ENCODE peak calls at places on chromosomes 1 and 21, in four cellular contexts. I is upper lobe of left lung, O is fibroblast of lung, M is A549. X is an unnamed sample.

GRCh38 chr1:51313961-51314777 is 16.2 kb downstream of the TTC39A start:
- DNase-seq in O (peak; percentile 77), M (peak; percentile 32), I (no peak), X (peak; percentile 93)

GRCh38 chr1:22363403-22364325 is 88.0 kb upstream of the ZBTB40 start:
- DNase-seq in O (no peak), M (no peak), I (no peak), X (no peak)

GRCh38 chr1:212366901-212367300 is 47.8 kb downstream of the PACC1 start:
- DNase-seq in I (no peak), O (peak; percentile 50), M (no peak), X (no peak)

GRCh38 chr21:39078322-39079065 is 104.8 kb downstream of the PSMG1 start:
- DNase-seq in O (peak; percentile 26), I (no peak), M (no peak), X (no peak)

GRCh38 chr1:68321084-68321685 is 88.9 kb upstream of the WLS start:
- DNase-seq in O (peak; percentile 72), I (peak; percentile 83), M (peak; percentile 55), X (no peak)

GRCh38 chr1:221777434-221778072 is 35.7 kb upstream of the DUSP10 start:
- DNase-seq in O (no peak), I (no peak), M (no peak), X (no peak)

GRCh38 chr1:3885611-3886010 is 14.5 kb downstream of the C1orf174 start:
- DNase-seq in M (no peak), I (no peak), O (no peak), X (no peak)

GRCh38 chr1:69312055-69312732 is 255.5 kb upstream of the LRRC7 start:
- DNase-seq in I (no peak), O (no peak), M (no peak), X (no peak)

GRCh38 chr1:220950576-220950975 is 71.3 kb downstream of the HLX start:
- DNase-seq in I (no peak), O (peak; percentile 19), M (no peak), X (no peak)

GRCh38 chr1:29090937-29091618 is 32.6 kb downstream of the TMEM200B start:
- DNase-seq in I (no peak), O (no peak), M (no peak), X (no peak)

GRCh38 chr1:161089938-161090337 is 580 bp upstream of the NECTIN4 start:
- DNase-seq in I (no peak), O (no peak), M (no peak), X (no peak)

GRCh38 chr1:195894411-195894810 is 713.8 kb downstream of the KCNT2 start:
- DNase-seq in I (no peak), O (no peak), M (no peak), X (no peak)

GRCh38 chr1:1419812-1420653 is 1.0 kb downstream of the ANKRD65 start:
- DNase-seq in O (no peak), I (peak; percentile 91), M (no peak), X (no peak)

GRCh38 chr1:189921613-189922012 is 556.1 kb downstream of the BRINP3 start:
- DNase-seq in M (no peak), O (no peak), I (no peak), X (no peak)

GRCh38 chr1:109523706-109524105 is 14.2 kb upstream of the AMIGO1 start:
- DNase-seq in M (no peak), O (no peak), I (no peak), X (no peak)

GRCh38 chr1:204196068-204196795 is at the start of gene KISS1:
- DNase-seq in I (peak; percentile 29), M (no peak), O (no peak), X (no peak)

GRCh38 chr1:119715542-119715941 is 3.8 kb downstream of the PHGDH start:
- DNase-seq in I (no peak), M (no peak), O (peak; percentile 34), X (no peak)

GRCh38 chr1:165827199-165828102 is at the start of gene UCK2:
- DNase-seq in I (peak; percentile 95), M (peak; percentile 89), O (peak; percentile 68), X (peak; percentile 80)

GRCh38 chr1:239719642-239720258 is 333.4 kb downstream of the CHRM3 start:
- DNase-seq in M (no peak), I (no peak), O (no peak), X (no peak)

GRCh38 chr1:87872189-87872588 is 543.5 kb downstream of the LMO4 start:
- DNase-seq in I (no peak), O (no peak), M (no peak), X (no peak)

GRCh38 chr1:167650266-167651160 is 20.5 kb downstream of the RCSD1 start:
- DNase-seq in M (no peak), I (no peak), O (no peak), X (no peak)

GRCh38 chr1:117290855-117291254 is 76.4 kb upstream of the MAN1A2 start:
- DNase-seq in O (no peak), M (no peak), I (no peak), X (no peak)

GRCh38 chr1:7470904-7471638 is 300.0 kb upstream of the VAMP3 start:
- DNase-seq in O (peak; percentile 98), I (peak; percentile 47), M (peak; percentile 90), X (peak; percentile 74)

GRCh38 chr1:10168912-10169514 is 41.4 kb upstream of the KIF1B start:
- DNase-seq in M (no peak), O (no peak), I (no peak), X (no peak)

GRCh38 chr1:91779603-91780021 is 106.3 kb downstream of the TGFBR3 start:
- DNase-seq in M (no peak), O (no peak), I (no peak), X (no peak)

GRCh38 chr21:34061983-34062382 is 11.4 kb upstream of the MRPS6 start:
- DNase-seq in O (peak; percentile 21), I (no peak), M (no peak), X (no peak)

GRCh38 chr1:45864124-45864721 is 60.8 kb downstream of the MAST2 start:
- DNase-seq in O (peak; percentile 40), I (no peak), M (no peak), X (no peak)

GRCh38 chr21:17612023-17612564 is 607 bp downstream of the BTG3 start:
- DNase-seq in O (peak; percentile 40), I (peak; percentile 90), M (no peak), X (no peak)

GRCh38 chr1:10653370-10654125 is 142.9 kb downstream of the CASZ1 start:
- DNase-seq in I (no peak), O (no peak), M (no peak), X (no peak)

GRCh38 chr1:31651025-31651424 is 6.3 kb upstream of the PEF1 start:
- DNase-seq in O (no peak), I (no peak), M (no peak), X (no peak)

GRCh38 chr1:222167111-222167510 is 380.8 kb downstream of the HHIPL2 start:
- DNase-seq in I (no peak), M (peak; percentile 22), O (peak; percentile 70), X (no peak)

GRCh38 chr1:226542623-226543103 is 5.9 kb upstream of the STUM start:
- DNase-seq in M (no peak), O (no peak), I (no peak), X (no peak)

GRCh38 chr1:67464741-67465140 is 34.5 kb upstream of the SERBP1 start:
- DNase-seq in M (no peak), O (no peak), I (no peak), X (no peak)

GRCh38 chr1:226443439-226443838 is 35.5 kb upstream of the PARP1 start:
- DNase-seq in I (no peak), O (peak; percentile 20), M (no peak), X (no peak)

GRCh38 chr1:84379128-84379527 is 19.2 kb upstream of the DNASE2B start:
- DNase-seq in O (peak; percentile 93), M (no peak), I (no peak), X (peak; percentile 58)

GRCh38 chr1:190608282-190608681 is 130.6 kb upstream of the BRINP3 start:
- DNase-seq in M (no peak), I (no peak), O (no peak), X (no peak)

GRCh38 chr1:154306151-154306550 is 14.7 kb upstream of the AQP10 start:
- DNase-seq in M (no peak), O (no peak), I (no peak), X (no peak)

GRCh38 chr1:21759818-21760217 is 23.1 kb downstream of the USP48 start:
- DNase-seq in I (no peak), O (no peak), M (no peak), X (no peak)

GRCh38 chr1:28193701-28194161 is 17.2 kb upstream of the PTAFR start:
- DNase-seq in O (no peak), M (no peak), I (peak; percentile 50), X (peak; percentile 84)

GRCh38 chr1:156495401-156496140 is 5.0 kb downstream of the MEF2D start:
- DNase-seq in M (no peak), I (no peak), O (no peak), X (peak; percentile 20)
- H3K27ac ChIP-seq in M (peak overlapping the region; percentile 31), I (peak overlapping the region; percentile 64), O (no peak overlapping the region), X (no peak overlapping the region)

DNA sequence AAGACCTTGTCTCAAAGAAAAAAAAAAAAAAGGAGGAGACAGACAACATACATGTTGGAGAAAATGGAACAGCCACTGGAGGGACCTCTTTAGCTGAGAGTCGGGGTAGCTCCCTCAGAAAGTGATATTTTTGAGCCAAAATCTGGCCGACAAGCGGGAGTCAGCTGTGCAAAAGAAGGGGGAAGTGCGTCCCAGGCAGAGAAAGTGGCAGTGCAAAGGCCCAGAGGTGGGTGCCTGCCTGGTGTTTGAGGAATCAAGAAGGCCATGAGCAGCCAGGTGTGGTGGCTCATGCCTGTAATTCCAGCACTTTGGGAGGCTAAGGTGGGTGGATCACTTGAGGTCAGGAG is 6.1 kb upstream of the CROCC start:
- DNase-seq in I (no peak), O (no peak), M (no peak), X (no peak)
- TF ChIP-seq CTCF in I (no peak), O (peak; percentile 3), M (no peak), X (no peak)

GRCh38 chr21:44384968-44385367 is 31.5 kb downstream of the TRPM2 start:
- DNase-seq in I (no peak), O (no peak), M (no peak), X (no peak)
- H3K27ac ChIP-seq in I (no peak overlapping the region), O (no peak overlapping the region), M (no peak overlapping the region), X (no peak overlapping the region)

DNA sequence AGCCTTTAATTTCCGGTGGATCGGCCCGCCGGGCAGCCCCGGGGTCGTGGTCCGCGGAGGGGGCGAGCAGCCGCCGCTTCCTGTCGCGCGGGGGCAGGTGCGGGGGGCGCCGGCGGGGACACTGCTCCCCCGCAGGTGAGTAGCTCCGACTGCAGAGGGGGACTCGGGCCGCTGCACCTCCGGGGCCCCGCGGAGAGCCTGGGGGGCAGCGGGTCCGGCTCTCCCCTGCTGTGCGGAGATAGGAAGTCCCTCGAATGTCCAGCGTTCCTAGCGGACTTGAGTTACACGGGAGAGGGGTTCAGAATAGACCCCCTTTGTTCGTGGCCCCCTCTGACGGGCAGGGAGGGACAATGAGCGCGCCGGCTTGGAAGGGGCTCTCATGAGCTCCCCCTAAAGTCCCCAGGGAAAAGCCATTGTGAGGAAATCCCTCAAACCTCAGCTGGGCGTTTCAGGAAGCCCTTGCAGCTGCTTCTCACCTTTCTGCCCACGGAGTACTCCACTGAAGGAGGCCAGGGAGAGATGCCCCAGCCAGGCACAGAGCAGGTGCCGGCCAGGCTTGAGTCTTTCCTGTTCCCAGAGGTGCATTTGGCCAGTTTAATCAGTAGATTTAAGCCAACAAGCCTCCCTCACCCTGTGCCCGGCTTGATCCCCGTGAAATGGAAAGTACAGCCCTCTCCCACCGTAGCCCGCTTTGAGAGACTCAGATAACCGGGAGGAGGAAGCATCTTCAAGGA is 925 bp downstream of the PDE9A start:
- DNase-seq in O (no peak), I (peak; percentile 86), M (peak; percentile 53), X (peak; percentile 14)
- TF ChIP-seq CTCF in O (no peak), I (no peak), M (no peak), X (no peak)

GRCh38 chr1:24117132-24117531 is 5.2 kb upstream of the MYOM3 start:
- DNase-seq in M (no peak), O (no peak), I (no peak), X (no peak)
- H3K27ac ChIP-seq in M (peak overlapping the region; percentile 39), O (no peak overlapping the region), I (no peak overlapping the region), X (no peak overlapping the region)

GRCh38 chr1:232611834-232612233 is 18.1 kb downstream of the SIPA1L2 start:
- DNase-seq in O (no peak), M (no peak), I (no peak), X (no peak)
- TF ChIP-seq CTCF in O (no peak), M (peak; percentile 7), I (no peak), X (no peak)